ENCODE peak calls at places on chromosome 15, in five cellular contexts. N is uterus, J is kidney, H is thoracic aorta, L is right cardiac atrium. C is an unnamed sample. For H3K4me1, the result is how much of the 10 kb centered on the place peaks cover.

GRCh38 chr15:52291204-52291603 is 4.4 kb downstream of the MYO5C start:
- DNase-seq in J (no peak), L (no peak), N (no peak), H (no peak), C (no peak)

GRCh38 chr15:92421980-92422379 is 28.3 kb downstream of the ST8SIA2 start:
- DNase-seq in N (no peak), J (no peak), L (no peak), H (no peak), C (no peak)

GRCh38 chr15:49621327-49622210 is 721 bp downstream of the DTWD1 start:
- DNase-seq in H (no peak), J (no peak), N (no peak), L (no peak), C (peak)

GRCh38 chr15:101045236-101045646 is 126.1 kb downstream of the LRRK1 start:
- DNase-seq in N (peak), H (no peak), L (peak), J (peak), C (no peak)

GRCh38 chr15:56165234-56165633 is 78.4 kb downstream of the RFX7 start:
- DNase-seq in H (no peak), J (no peak), L (no peak), N (no peak), C (no peak)

GRCh38 chr15:50051811-50052419 is 67.1 kb downstream of the ATP8B4 start:
- DNase-seq in L (no peak), H (no peak), N (peak), J (no peak), C (peak)

GRCh38 chr15:96171842-96172241 is 158.7 kb upstream of the NR2F2 start:
- DNase-seq in N (no peak), H (no peak), J (no peak), L (no peak), C (peak)

GRCh38 chr15:64396790-64397189 is 9.2 kb downstream of the TRIP4 start:
- DNase-seq in L (no peak), N (no peak), H (no peak), J (no peak), C (no peak)

GRCh38 chr15:71705151-71705550 is 105.2 kb upstream of the NR2E3 start:
- DNase-seq in H (no peak), J (no peak), N (no peak), L (no peak), C (peak)

GRCh38 chr15:38254065-38254883 is 1.6 kb downstream of the SPRED1 start:
- DNase-seq in H (no peak), J (no peak), L (no peak), N (peak), C (peak)

GRCh38 chr15:39416258-39416657 is 164.6 kb upstream of the THBS1 start:
- DNase-seq in J (no peak), H (no peak), L (no peak), N (no peak), C (no peak)

DNA sequence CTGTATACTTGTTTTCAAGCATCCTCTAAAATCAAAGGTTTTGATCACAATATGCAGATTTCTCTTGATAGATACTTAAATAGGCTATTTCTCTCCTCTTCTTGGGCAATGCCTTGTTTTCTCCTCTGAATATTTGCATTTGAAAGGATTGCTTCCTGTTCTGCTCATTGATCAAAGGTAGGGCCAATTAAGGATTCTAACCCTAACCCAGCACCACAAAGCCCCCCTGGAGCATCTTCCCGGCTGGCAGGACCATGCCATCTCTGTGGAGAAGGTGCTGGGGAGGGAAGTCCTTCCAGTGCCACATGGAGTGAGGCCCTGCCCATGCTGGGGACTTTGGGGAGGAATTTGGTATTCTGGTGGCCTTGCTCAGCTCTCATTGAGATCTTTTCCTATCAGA is 11.3 kb upstream of the NIPA2 start:
- DNase-seq in H (no peak), J (no peak), L (no peak), N (no peak), C (no peak)
- H3K4me1 ChIP-seq in H (under half), J (under half), L (under half), N (under half), C (under half)

DNA sequence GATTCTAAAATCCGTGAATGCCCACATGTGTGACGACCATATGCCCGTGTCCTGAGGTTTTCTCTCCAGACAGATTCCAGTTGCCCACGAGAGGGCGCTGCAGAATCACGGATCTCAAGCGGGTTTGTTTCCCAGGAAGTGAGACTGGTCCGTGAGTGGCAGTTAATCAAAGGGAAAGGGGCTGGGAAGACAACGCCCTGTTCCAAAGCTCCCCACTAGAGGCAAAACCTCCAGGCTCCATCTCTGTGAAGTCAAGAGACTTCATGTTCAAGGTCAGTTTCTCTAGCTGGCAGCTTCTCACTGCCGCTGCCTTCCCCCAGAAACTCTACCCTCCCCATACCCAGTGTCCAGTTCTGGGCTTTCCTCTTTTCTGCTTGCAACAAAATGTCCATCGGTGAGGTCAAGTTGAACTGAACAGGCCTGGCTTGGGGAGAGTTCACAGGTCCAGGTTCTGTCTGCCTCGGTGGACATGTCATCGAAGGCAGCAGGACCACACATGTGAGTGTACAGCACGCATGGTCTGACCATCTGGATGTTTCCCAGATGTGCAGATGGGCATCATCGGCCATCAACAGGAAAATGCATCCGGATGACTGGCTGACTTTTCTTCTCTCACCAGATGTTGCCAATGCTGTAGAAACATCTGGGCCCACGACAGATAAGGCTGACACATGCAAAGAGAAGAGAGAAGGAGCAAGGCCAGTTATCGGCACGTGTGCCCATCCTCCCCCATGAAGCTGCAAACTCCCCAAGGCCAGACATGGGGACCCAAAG is 44.9 kb downstream of the NOX5 start:
- DNase-seq in H (peak), L (peak), N (peak), J (peak), C (peak)
- H3K27ac ChIP-seq in H (no peak), L (peak), N (no peak), J (no peak), C (no peak)

DNA sequence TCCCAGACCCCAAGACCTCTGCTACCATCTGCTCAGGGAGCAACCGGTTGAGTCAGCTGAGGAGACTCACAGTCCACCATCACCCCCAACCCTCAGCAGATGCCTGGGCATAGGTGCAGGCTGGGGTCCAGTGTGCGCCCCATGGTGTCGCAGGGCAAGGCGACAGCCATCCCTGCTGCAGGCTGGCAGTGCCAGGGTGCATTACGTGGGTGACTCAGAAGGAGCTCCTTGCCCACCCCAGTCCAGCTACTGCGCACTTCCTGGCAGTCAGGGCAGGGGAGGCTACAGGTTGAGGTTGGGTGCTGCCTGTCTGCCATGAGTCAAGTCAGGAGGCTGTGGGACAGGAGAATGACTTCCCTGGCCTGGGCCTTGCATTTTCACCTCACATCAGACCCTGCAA is 33.5 kb downstream of the RASGRF1 start:
- DNase-seq in J (no peak), L (no peak), N (no peak), H (no peak), C (no peak)
- H3K4me1 ChIP-seq in J (under half), L (under half), N (under half), H (under half), C (under half)

GRCh38 chr15:26869628-26870027 is 2.8 kb downstream of the GABRA5 start:
- DNase-seq in J (no peak), N (no peak), L (no peak), H (no peak), C (no peak)

GRCh38 chr15:26868029-26868685 is 1.3 kb downstream of the GABRA5 start:
- DNase-seq in N (no peak), L (no peak), J (no peak), H (no peak), C (no peak)

GRCh38 chr15:26864664-26865191 is 2.1 kb upstream of the GABRA5 start:
- DNase-seq in L (peak), N (no peak), H (no peak), J (no peak), C (peak)

GRCh38 chr15:26867199-26868007 is 541 bp downstream of the GABRA5 start:
- DNase-seq in N (no peak), H (no peak), L (no peak), J (no peak), C (no peak)

DNA sequence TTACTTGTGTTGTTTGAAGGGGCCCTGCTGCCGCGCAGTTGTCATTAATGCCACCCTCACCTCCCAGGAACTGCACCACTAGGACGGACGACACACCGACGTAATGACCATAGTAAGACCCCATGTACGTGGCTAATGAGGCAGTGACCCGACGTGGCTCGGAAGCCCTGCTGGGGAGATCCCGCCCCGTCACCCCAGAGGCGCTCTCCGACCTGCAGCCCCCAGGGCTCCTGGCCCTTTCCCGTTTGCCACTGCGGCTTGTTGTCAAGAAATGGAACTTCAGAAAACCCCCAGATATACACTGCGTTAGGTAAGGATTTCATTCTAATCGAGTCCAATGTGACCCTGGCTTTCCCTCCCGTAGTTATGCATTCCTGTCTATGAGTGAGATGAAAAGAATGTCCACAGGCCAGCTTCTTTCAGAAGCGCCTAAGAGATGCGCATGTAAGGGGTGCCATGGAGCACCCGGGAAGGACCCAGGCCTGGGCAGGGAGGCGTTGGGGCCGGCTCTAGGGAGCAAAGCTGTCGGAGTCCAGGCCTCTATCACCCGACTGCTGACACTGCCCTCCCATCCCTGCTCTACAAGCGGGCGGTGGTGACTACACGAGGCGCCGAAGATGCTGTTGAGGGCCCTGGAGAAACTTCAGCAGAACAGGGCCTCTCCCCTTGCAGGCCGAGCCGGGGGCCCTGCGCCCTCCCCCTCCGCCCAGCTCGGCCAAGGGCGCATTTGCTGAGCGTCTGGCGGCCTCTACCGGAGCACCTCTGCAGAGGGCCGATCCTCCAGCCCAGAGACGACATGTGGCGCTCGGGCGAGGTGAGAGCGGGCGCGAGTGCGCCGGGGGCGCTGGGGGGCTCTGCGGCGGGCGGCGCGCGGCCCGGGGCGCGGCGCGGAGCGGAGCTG is at the start of gene GABRA5:
- DNase-seq in H (no peak), J (no peak), L (peak), N (no peak), C (peak)
- H3K27ac ChIP-seq in H (no peak), J (no peak), L (no peak), N (no peak), C (no peak)

DNA sequence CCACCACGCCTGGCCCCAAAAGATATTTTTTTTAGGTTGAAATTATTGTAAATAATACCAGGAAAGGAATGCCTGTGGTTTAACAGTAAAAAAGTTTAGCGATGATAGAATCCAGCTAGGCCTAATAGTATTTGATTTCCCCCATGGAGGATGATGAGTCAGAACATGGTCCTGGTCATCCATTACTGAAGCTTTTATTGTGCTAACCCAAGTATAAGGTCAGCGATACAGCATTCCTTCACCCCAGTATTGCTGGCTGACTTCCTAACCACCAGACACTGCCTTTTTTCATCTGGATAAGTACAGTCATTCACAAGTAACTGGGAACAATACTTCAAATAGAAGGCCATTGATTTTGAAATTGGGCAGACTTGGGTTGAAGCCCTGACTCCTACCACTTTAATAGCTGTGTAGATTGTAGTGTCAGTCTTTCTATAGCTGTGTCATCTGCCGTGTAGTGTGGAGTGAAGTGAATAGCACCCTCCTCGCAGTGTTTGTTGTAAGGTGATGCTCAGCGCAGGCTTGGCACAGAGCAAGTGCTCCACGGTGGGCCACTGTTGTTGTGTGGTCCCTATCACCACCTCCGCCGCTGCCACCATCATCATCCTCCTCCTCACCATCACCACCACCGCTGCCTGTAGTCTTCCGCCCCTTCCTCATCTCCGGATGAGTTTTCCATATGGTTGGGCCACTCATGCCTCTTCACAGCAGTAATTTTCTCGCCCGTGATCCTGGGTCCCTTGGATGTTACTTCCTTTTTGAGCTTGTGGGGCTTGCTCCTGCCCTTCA is 436.0 kb upstream of the TPM1 start:
- DNase-seq in L (no peak), J (no peak), H (no peak), N (no peak), C (peak)
- H3K4me1 ChIP-seq in L (under half), J (under half), H (under half), N (under half), C (under half)

DNA sequence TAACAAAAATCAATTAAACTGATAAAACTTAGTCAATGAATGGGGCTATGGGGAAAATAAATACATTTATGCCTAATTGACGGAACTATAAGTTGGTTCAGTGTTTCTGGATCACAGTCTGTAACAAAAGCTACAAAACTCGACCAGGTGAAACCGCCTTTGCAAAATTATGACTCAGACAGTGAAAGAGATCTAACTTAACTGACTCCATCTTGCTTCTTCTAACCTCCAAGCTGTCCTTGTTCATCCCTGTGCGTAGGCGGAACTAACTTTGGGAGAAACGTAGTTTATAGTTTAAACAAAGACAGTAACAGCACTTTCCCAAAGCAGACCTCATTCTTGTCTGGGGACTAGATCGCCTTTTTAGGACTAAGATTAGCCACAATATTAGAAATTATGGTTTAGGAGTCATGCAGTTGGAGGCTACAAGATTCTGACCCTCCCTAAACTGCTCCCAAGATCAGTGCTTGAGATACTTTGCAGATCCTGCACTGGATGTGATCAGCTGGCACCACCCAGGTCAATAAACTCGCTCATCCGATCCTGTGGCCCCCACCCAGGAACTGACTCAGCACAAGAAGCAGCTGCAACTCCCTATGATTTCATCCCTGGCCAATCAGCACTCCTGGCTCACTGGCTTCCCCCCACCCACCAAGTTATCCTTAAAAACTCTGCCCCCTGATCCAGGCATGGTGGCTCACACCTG is 7.2 kb upstream of the MFGE8 start:
- DNase-seq in L (no peak), J (no peak), H (no peak), N (no peak), C (peak)
- H3K27ac ChIP-seq in L (no peak), J (no peak), H (peak), N (no peak), C (peak)